ENCODE peak calls at places on chromosomes 13 and 19, in seven cellular contexts. One of them, this sample, is unnamed.

GRCh38 chr19:33458807-33459206 is 62.8 kb downstream of the PEPD start:
- DNase-seq in Peyer's patch: peak
- DNase-seq in psoas muscle: no peak
- DNase-seq in mammary epithelial cell: no peak
- DNase-seq in RWPE1: no peak
- DNase-seq in glutamatergic neuron: peak
- DNase-seq in CD4-positive, alpha-beta T cell: no peak
- DNase-seq in this sample: no peak

GRCh38 chr13:74794147-74794546 is 659.9 kb upstream of the KLF12 start:
- DNase-seq in glutamatergic neuron: no peak
- DNase-seq in Peyer's patch: no peak
- DNase-seq in psoas muscle: no peak
- DNase-seq in RWPE1: no peak
- DNase-seq in CD4-positive, alpha-beta T cell: no peak
- DNase-seq in mammary epithelial cell: no peak
- DNase-seq in this sample: no peak

GRCh38 chr19:55373993-55374757 is 2.5 kb upstream of the TMEM190 start:
- DNase-seq in psoas muscle: no peak
- DNase-seq in mammary epithelial cell: no peak
- DNase-seq in CD4-positive, alpha-beta T cell: no peak
- DNase-seq in RWPE1: no peak
- DNase-seq in Peyer's patch: no peak
- DNase-seq in glutamatergic neuron: peak
- DNase-seq in this sample: peak

GRCh38 chr19:54319049-54319448 is 6.1 kb upstream of the LILRA5 start:
- DNase-seq in mammary epithelial cell: no peak
- DNase-seq in CD4-positive, alpha-beta T cell: no peak
- DNase-seq in glutamatergic neuron: no peak
- DNase-seq in RWPE1: no peak
- DNase-seq in Peyer's patch: no peak
- DNase-seq in psoas muscle: no peak
- DNase-seq in this sample: no peak

GRCh38 chr13:94481966-94482365 is 2.5 kb upstream of the DCT start:
- DNase-seq in Peyer's patch: no peak
- DNase-seq in RWPE1: peak
- DNase-seq in mammary epithelial cell: peak
- DNase-seq in CD4-positive, alpha-beta T cell: no peak
- DNase-seq in glutamatergic neuron: no peak
- DNase-seq in psoas muscle: peak
- DNase-seq in this sample: peak

GRCh38 chr19:49679832-49680472 is 2.9 kb downstream of the PRMT1 start:
- DNase-seq in glutamatergic neuron: no peak
- DNase-seq in CD4-positive, alpha-beta T cell: no peak
- DNase-seq in RWPE1: no peak
- DNase-seq in psoas muscle: no peak
- DNase-seq in mammary epithelial cell: no peak
- DNase-seq in Peyer's patch: no peak
- DNase-seq in this sample: no peak

GRCh38 chr19:19064811-19065745 is 1.3 kb downstream of the SLC25A42 start:
- DNase-seq in RWPE1: peak
- DNase-seq in glutamatergic neuron: peak
- DNase-seq in CD4-positive, alpha-beta T cell: peak
- DNase-seq in Peyer's patch: peak
- DNase-seq in mammary epithelial cell: no peak
- DNase-seq in psoas muscle: no peak
- DNase-seq in this sample: no peak

GRCh38 chr19:8302734-8303133 is 5.4 kb downstream of the CD320 start:
- DNase-seq in CD4-positive, alpha-beta T cell: no peak
- DNase-seq in glutamatergic neuron: no peak
- DNase-seq in Peyer's patch: peak
- DNase-seq in mammary epithelial cell: no peak
- DNase-seq in psoas muscle: no peak
- DNase-seq in RWPE1: no peak
- DNase-seq in this sample: no peak

GRCh38 chr19:1252818-1253513 is 4.6 kb downstream of the MIDN start:
- DNase-seq in psoas muscle: peak
- DNase-seq in glutamatergic neuron: no peak
- DNase-seq in mammary epithelial cell: peak
- DNase-seq in RWPE1: peak
- DNase-seq in CD4-positive, alpha-beta T cell: peak
- DNase-seq in Peyer's patch: peak
- DNase-seq in this sample: peak

GRCh38 chr19:4151623-4152022 is 1.8 kb upstream of the CREB3L3 start:
- DNase-seq in Peyer's patch: no peak
- DNase-seq in RWPE1: no peak
- DNase-seq in psoas muscle: no peak
- DNase-seq in glutamatergic neuron: no peak
- DNase-seq in CD4-positive, alpha-beta T cell: no peak
- DNase-seq in mammary epithelial cell: no peak
- DNase-seq in this sample: no peak

GRCh38 chr13:77470986-77471385 is 64.5 kb upstream of the SCEL start:
- DNase-seq in Peyer's patch: no peak
- DNase-seq in psoas muscle: no peak
- DNase-seq in glutamatergic neuron: no peak
- DNase-seq in mammary epithelial cell: no peak
- DNase-seq in RWPE1: no peak
- DNase-seq in CD4-positive, alpha-beta T cell: no peak
- DNase-seq in this sample: no peak

GRCh38 chr19:1967087-1967608 is 26.2 kb downstream of the CSNK1G2 start:
- DNase-seq in Peyer's patch: no peak
- DNase-seq in mammary epithelial cell: no peak
- DNase-seq in glutamatergic neuron: no peak
- DNase-seq in RWPE1: no peak
- DNase-seq in CD4-positive, alpha-beta T cell: no peak
- DNase-seq in psoas muscle: peak
- DNase-seq in this sample: no peak

GRCh38 chr19:42627916-42628315 is 33.2 kb upstream of the CEACAM8 start:
- DNase-seq in psoas muscle: no peak
- DNase-seq in RWPE1: no peak
- DNase-seq in glutamatergic neuron: no peak
- DNase-seq in CD4-positive, alpha-beta T cell: no peak
- DNase-seq in Peyer's patch: no peak
- DNase-seq in mammary epithelial cell: no peak
- DNase-seq in this sample: no peak

GRCh38 chr13:109990296-109990695 is 203.9 kb upstream of the IRS2 start:
- DNase-seq in CD4-positive, alpha-beta T cell: no peak
- DNase-seq in glutamatergic neuron: no peak
- DNase-seq in Peyer's patch: no peak
- DNase-seq in psoas muscle: no peak
- DNase-seq in RWPE1: no peak
- DNase-seq in mammary epithelial cell: no peak
- DNase-seq in this sample: no peak

GRCh38 chr19:50230379-50231351 is 27.2 kb downstream of the MYH14 start:
- DNase-seq in Peyer's patch: no peak
- DNase-seq in mammary epithelial cell: no peak
- DNase-seq in glutamatergic neuron: peak
- DNase-seq in CD4-positive, alpha-beta T cell: no peak
- DNase-seq in RWPE1: no peak
- DNase-seq in psoas muscle: no peak
- DNase-seq in this sample: no peak

GRCh38 chr13:99310382-99311031 is 3.3 kb upstream of the GPR183 start:
- DNase-seq in CD4-positive, alpha-beta T cell: no peak
- DNase-seq in Peyer's patch: no peak
- DNase-seq in RWPE1: no peak
- DNase-seq in psoas muscle: no peak
- DNase-seq in mammary epithelial cell: no peak
- DNase-seq in glutamatergic neuron: no peak
- DNase-seq in this sample: peak

GRCh38 chr13:65472336-65472735 is 1757.8 kb downstream of the PCDH9 start:
- DNase-seq in glutamatergic neuron: no peak
- DNase-seq in Peyer's patch: no peak
- DNase-seq in RWPE1: no peak
- DNase-seq in psoas muscle: no peak
- DNase-seq in mammary epithelial cell: no peak
- DNase-seq in CD4-positive, alpha-beta T cell: no peak
- DNase-seq in this sample: peak

GRCh38 chr19:10724573-10725071 is 6.7 kb downstream of the DNM2 start:
- DNase-seq in Peyer's patch: no peak
- DNase-seq in mammary epithelial cell: no peak
- DNase-seq in glutamatergic neuron: no peak
- DNase-seq in RWPE1: no peak
- DNase-seq in CD4-positive, alpha-beta T cell: no peak
- DNase-seq in psoas muscle: no peak
- DNase-seq in this sample: no peak

GRCh38 chr19:3176715-3177501 is 1.7 kb upstream of the S1PR4 start:
- DNase-seq in psoas muscle: no peak
- DNase-seq in mammary epithelial cell: peak
- DNase-seq in RWPE1: peak
- DNase-seq in CD4-positive, alpha-beta T cell: peak
- DNase-seq in Peyer's patch: peak
- DNase-seq in glutamatergic neuron: no peak
- DNase-seq in this sample: no peak

GRCh38 chr13:33045829-33046592 is 29.8 kb downstream of the KL start:
- DNase-seq in psoas muscle: no peak
- DNase-seq in RWPE1: no peak
- DNase-seq in Peyer's patch: no peak
- DNase-seq in glutamatergic neuron: no peak
- DNase-seq in mammary epithelial cell: no peak
- DNase-seq in CD4-positive, alpha-beta T cell: no peak
- DNase-seq in this sample: no peak

GRCh38 chr13:64591981-64592380 is 2638.2 kb downstream of the PCDH9 start:
- DNase-seq in psoas muscle: no peak
- DNase-seq in mammary epithelial cell: peak
- DNase-seq in RWPE1: no peak
- DNase-seq in Peyer's patch: no peak
- DNase-seq in glutamatergic neuron: no peak
- DNase-seq in CD4-positive, alpha-beta T cell: no peak
- DNase-seq in this sample: peak

GRCh38 chr13:45662122-45662521 is 40.0 kb upstream of the CBY2 start:
- DNase-seq in glutamatergic neuron: no peak
- DNase-seq in CD4-positive, alpha-beta T cell: no peak
- DNase-seq in RWPE1: no peak
- DNase-seq in Peyer's patch: no peak
- DNase-seq in mammary epithelial cell: no peak
- DNase-seq in psoas muscle: no peak
- DNase-seq in this sample: no peak

GRCh38 chr13:41590643-41591042 is 133.3 kb downstream of the RGCC start:
- DNase-seq in psoas muscle: no peak
- DNase-seq in RWPE1: peak
- DNase-seq in glutamatergic neuron: no peak
- DNase-seq in CD4-positive, alpha-beta T cell: no peak
- DNase-seq in mammary epithelial cell: peak
- DNase-seq in Peyer's patch: no peak
- DNase-seq in this sample: no peak

GRCh38 chr13:77860621-77861020 is 58.0 kb downstream of the EDNRB start:
- DNase-seq in psoas muscle: no peak
- DNase-seq in RWPE1: no peak
- DNase-seq in Peyer's patch: no peak
- DNase-seq in CD4-positive, alpha-beta T cell: no peak
- DNase-seq in glutamatergic neuron: no peak
- DNase-seq in mammary epithelial cell: no peak
- DNase-seq in this sample: peak

GRCh38 chr19:1769645-1769985 is 16.3 kb downstream of the ONECUT3 start:
- DNase-seq in Peyer's patch: no peak
- DNase-seq in glutamatergic neuron: peak
- DNase-seq in mammary epithelial cell: no peak
- DNase-seq in psoas muscle: no peak
- DNase-seq in RWPE1: no peak
- DNase-seq in CD4-positive, alpha-beta T cell: no peak
- DNase-seq in this sample: no peak

GRCh38 chr19:45444318-45445041 is 20.8 kb upstream of the ERCC1 start:
- DNase-seq in RWPE1: peak
- DNase-seq in psoas muscle: peak
- DNase-seq in CD4-positive, alpha-beta T cell: peak
- DNase-seq in mammary epithelial cell: peak
- DNase-seq in Peyer's patch: peak
- DNase-seq in glutamatergic neuron: peak
- DNase-seq in this sample: peak
- TF ChIP-seq CTCF in RWPE1: no peak
- TF ChIP-seq CTCF in psoas muscle: no peak
- TF ChIP-seq CTCF in CD4-positive, alpha-beta T cell: no peak
- TF ChIP-seq CTCF in mammary epithelial cell: no peak
- TF ChIP-seq CTCF in Peyer's patch: peak
- TF ChIP-seq CTCF in glutamatergic neuron: no peak
- TF ChIP-seq CTCF in this sample: no peak

GRCh38 chr13:80052286-80052685 is 288.6 kb downstream of the SPRY2 start:
- DNase-seq in Peyer's patch: no peak
- DNase-seq in RWPE1: no peak
- DNase-seq in psoas muscle: no peak
- DNase-seq in mammary epithelial cell: no peak
- DNase-seq in glutamatergic neuron: no peak
- DNase-seq in CD4-positive, alpha-beta T cell: no peak
- DNase-seq in this sample: no peak

GRCh38 chr13:80059789-80060188 is 281.1 kb downstream of the SPRY2 start:
- DNase-seq in CD4-positive, alpha-beta T cell: no peak
- DNase-seq in psoas muscle: no peak
- DNase-seq in RWPE1: no peak
- DNase-seq in glutamatergic neuron: no peak
- DNase-seq in Peyer's patch: no peak
- DNase-seq in mammary epithelial cell: no peak
- DNase-seq in this sample: no peak

GRCh38 chr13:80054806-80055205 is 286.1 kb downstream of the SPRY2 start:
- DNase-seq in psoas muscle: no peak
- DNase-seq in mammary epithelial cell: peak
- DNase-seq in RWPE1: no peak
- DNase-seq in CD4-positive, alpha-beta T cell: no peak
- DNase-seq in glutamatergic neuron: no peak
- DNase-seq in Peyer's patch: no peak
- DNase-seq in this sample: no peak

GRCh38 chr13:80050252-80050651 is 290.7 kb downstream of the SPRY2 start:
- DNase-seq in RWPE1: no peak
- DNase-seq in Peyer's patch: no peak
- DNase-seq in psoas muscle: no peak
- DNase-seq in CD4-positive, alpha-beta T cell: no peak
- DNase-seq in glutamatergic neuron: no peak
- DNase-seq in mammary epithelial cell: no peak
- DNase-seq in this sample: peak

GRCh38 chr13:80055804-80056203 is 285.1 kb downstream of the SPRY2 start:
- DNase-seq in mammary epithelial cell: no peak
- DNase-seq in psoas muscle: no peak
- DNase-seq in CD4-positive, alpha-beta T cell: no peak
- DNase-seq in Peyer's patch: no peak
- DNase-seq in glutamatergic neuron: no peak
- DNase-seq in RWPE1: no peak
- DNase-seq in this sample: no peak
- TF ChIP-seq CTCF in mammary epithelial cell: no peak
- TF ChIP-seq CTCF in psoas muscle: no peak
- TF ChIP-seq CTCF in CD4-positive, alpha-beta T cell: no peak
- TF ChIP-seq CTCF in Peyer's patch: no peak
- TF ChIP-seq CTCF in glutamatergic neuron: no peak
- TF ChIP-seq CTCF in RWPE1: no peak
- TF ChIP-seq CTCF in this sample: no peak

DNA sequence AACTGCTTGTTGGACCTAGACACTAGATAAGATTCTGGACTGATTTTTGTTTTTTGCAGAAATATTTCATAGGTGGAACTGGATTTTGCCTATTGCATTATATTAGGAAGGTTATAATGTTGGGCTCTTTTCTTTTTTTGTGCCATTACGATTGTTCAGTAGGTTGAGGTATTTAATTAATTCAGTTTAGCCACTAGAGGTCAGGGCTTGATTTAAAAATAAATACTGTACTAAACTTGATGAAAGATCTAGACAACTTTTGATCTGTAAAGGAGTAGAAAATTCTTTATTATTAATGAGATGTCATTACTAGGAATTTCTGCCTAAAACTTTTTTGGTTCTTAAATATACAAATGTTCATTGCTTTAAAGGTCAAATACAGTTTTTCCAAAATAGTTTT is 15.2 kb upstream of the SUPT20H start:
- DNase-seq in RWPE1: peak
- DNase-seq in Peyer's patch: no peak
- DNase-seq in glutamatergic neuron: no peak
- DNase-seq in psoas muscle: no peak
- DNase-seq in mammary epithelial cell: peak
- DNase-seq in CD4-positive, alpha-beta T cell: no peak
- DNase-seq in this sample: peak
- TF ChIP-seq CTCF in RWPE1: peak
- TF ChIP-seq CTCF in Peyer's patch: peak
- TF ChIP-seq CTCF in glutamatergic neuron: peak
- TF ChIP-seq CTCF in psoas muscle: peak
- TF ChIP-seq CTCF in mammary epithelial cell: peak
- TF ChIP-seq CTCF in CD4-positive, alpha-beta T cell: peak
- TF ChIP-seq CTCF in this sample: peak

GRCh38 chr13:97246596-97246995 is 24.5 kb downstream of the MBNL2 start:
- DNase-seq in glutamatergic neuron: no peak
- DNase-seq in mammary epithelial cell: no peak
- DNase-seq in RWPE1: no peak
- DNase-seq in CD4-positive, alpha-beta T cell: no peak
- DNase-seq in Peyer's patch: no peak
- DNase-seq in psoas muscle: no peak
- DNase-seq in this sample: no peak
- TF ChIP-seq CTCF in glutamatergic neuron: no peak
- TF ChIP-seq CTCF in mammary epithelial cell: no peak
- TF ChIP-seq CTCF in RWPE1: no peak
- TF ChIP-seq CTCF in CD4-positive, alpha-beta T cell: no peak
- TF ChIP-seq CTCF in Peyer's patch: no peak
- TF ChIP-seq CTCF in psoas muscle: no peak
- TF ChIP-seq CTCF in this sample: no peak

This sample was measured in fibroblast of pulmonary artery.